ENCODE peak calls at places on chromosomes 7 and 10, in five cellular contexts. One of them, this sample, is unnamed.
A peak's percentile ranks its signal among the peaks of the same experiment; 100 is the strongest.

GRCh38 chr7:54109501-54109900 is 432.7 kb upstream of the VSTM2A start:
- DNase-seq in amniotic epithelial cell: no peak
- DNase-seq in pancreas: no peak
- DNase-seq in ascending aorta: no peak
- DNase-seq in ELR: no peak
- DNase-seq in this sample: no peak

GRCh38 chr10:13953371-13953770 is 366.6 kb downstream of the PRPF18 start:
- DNase-seq in amniotic epithelial cell: no peak
- DNase-seq in pancreas: no peak
- DNase-seq in ascending aorta: no peak
- DNase-seq in ELR: peak; percentile 69
- DNase-seq in this sample: no peak

GRCh38 chr7:98802088-98802780 is 67.6 kb downstream of the TMEM130 start:
- DNase-seq in amniotic epithelial cell: peak; percentile 16
- DNase-seq in pancreas: no peak
- DNase-seq in ascending aorta: peak; percentile 79
- DNase-seq in ELR: peak; percentile 40
- DNase-seq in this sample: peak; percentile 86

GRCh38 chr7:68977709-68978108 is 620.6 kb upstream of the AUTS2 start:
- DNase-seq in amniotic epithelial cell: no peak
- DNase-seq in pancreas: no peak
- DNase-seq in ascending aorta: no peak
- DNase-seq in ELR: no peak
- DNase-seq in this sample: no peak

GRCh38 chr7:55939514-55940123 is 12.1 kb upstream of the MRPS17 start:
- DNase-seq in amniotic epithelial cell: peak; percentile 2
- DNase-seq in pancreas: no peak
- DNase-seq in ascending aorta: no peak
- DNase-seq in ELR: no peak
- DNase-seq in this sample: no peak

GRCh38 chr7:33986951-33987948 is 81.9 kb downstream of the BMPER start:
- DNase-seq in amniotic epithelial cell: peak; percentile 99
- DNase-seq in pancreas: no peak
- DNase-seq in ascending aorta: no peak
- DNase-seq in ELR: peak; percentile 100
- DNase-seq in this sample: no peak

GRCh38 chr7:20331912-20332317 is 1.2 kb downstream of the ITGB8 start:
- DNase-seq in amniotic epithelial cell: no peak
- DNase-seq in pancreas: peak; percentile 46
- DNase-seq in ascending aorta: no peak
- DNase-seq in ELR: no peak
- DNase-seq in this sample: no peak

GRCh38 chr10:18473424-18474110 is 177.8 kb downstream of the NSUN6 start:
- DNase-seq in amniotic epithelial cell: peak; percentile 89
- DNase-seq in pancreas: no peak
- DNase-seq in ascending aorta: no peak
- DNase-seq in ELR: no peak
- DNase-seq in this sample: peak; percentile 89

GRCh38 chr10:10078476-10078875 is 939.2 kb upstream of the CELF2 start:
- DNase-seq in amniotic epithelial cell: no peak
- DNase-seq in pancreas: no peak
- DNase-seq in ascending aorta: no peak
- DNase-seq in ELR: no peak
- DNase-seq in this sample: no peak

GRCh38 chr7:148799893-148800545 is 84.1 kb downstream of the EZH2 start:
- DNase-seq in amniotic epithelial cell: no peak
- DNase-seq in pancreas: no peak
- DNase-seq in ascending aorta: no peak
- DNase-seq in ELR: no peak
- DNase-seq in this sample: no peak

GRCh38 chr7:39952378-39952777 is 2.3 kb downstream of the CDK13 start:
- DNase-seq in amniotic epithelial cell: peak; percentile 59
- DNase-seq in pancreas: no peak
- DNase-seq in ascending aorta: no peak
- DNase-seq in ELR: peak; percentile 58
- DNase-seq in this sample: no peak

GRCh38 chr10:71835671-71836593 is 15.1 kb downstream of the PSAP start:
- DNase-seq in amniotic epithelial cell: peak; percentile 91
- DNase-seq in pancreas: peak; percentile 79
- DNase-seq in ascending aorta: peak; percentile 63
- DNase-seq in ELR: peak; percentile 59
- DNase-seq in this sample: no peak

GRCh38 chr7:101386558-101387199 is 24.0 kb downstream of the COL26A1 start:
- DNase-seq in amniotic epithelial cell: no peak
- DNase-seq in pancreas: no peak
- DNase-seq in ascending aorta: no peak
- DNase-seq in ELR: peak; percentile 23
- DNase-seq in this sample: no peak

This sample was measured in NCI-H2227 treated with DMSO at 0.1 percent for 48 hours.